ENCODE peak calls at places on chromosomes 5 and 9, in eight cellular contexts. G, F, C, X, D, Q, P and R are unnamed samples.

GRCh38 chr5:158433634-158434033 is 574.7 kb upstream of the CLINT1 start:
- DNase-seq in D (no peak), P (no peak), G (no peak), C (no peak), X (no peak), F (no peak), Q (no peak), R (no peak)

GRCh38 chr5:122420126-122420525 is 108.1 kb downstream of the SNCAIP start:
- DNase-seq in F (no peak), C (no peak), D (no peak), X (no peak), G (no peak), Q (no peak), P (no peak), R (no peak)

GRCh38 chr5:16574789-16575785 is 41.7 kb downstream of the RETREG1 start:
- DNase-seq in D (no peak), C (no peak), Q (peak; percentile 41), G (no peak), F (peak; percentile 57), X (no peak), P (peak; percentile 72), R (no peak)

GRCh38 chr9:137708590-137709284 is 89.9 kb downstream of the EHMT1 start:
- DNase-seq in P (no peak), X (no peak), G (no peak), F (no peak), Q (no peak), D (no peak), C (no peak), R (no peak)

GRCh38 chr9:23117621-23118020 is 671.0 kb downstream of the DMRTA1 start:
- DNase-seq in G (no peak), Q (no peak), C (no peak), X (no peak), F (peak; percentile 87), D (no peak), P (no peak), R (no peak)

GRCh38 chr9:136385015-136385414 is 11.5 kb upstream of the CARD9 start:
- DNase-seq in D (no peak), G (no peak), P (no peak), Q (no peak), X (peak; percentile 45), F (no peak), C (no peak), R (no peak)

GRCh38 chr9:20898885-20899554 is 132.4 kb downstream of the HACD4 start:
- DNase-seq in C (no peak), P (no peak), F (no peak), D (no peak), X (no peak), G (no peak), Q (no peak), R (no peak)

GRCh38 chr9:88593537-88594185 is 58.7 kb downstream of the NXNL2 start:
- DNase-seq in D (no peak), G (no peak), C (peak; percentile 71), Q (peak; percentile 59), P (no peak), X (peak; percentile 65), F (no peak), R (peak; percentile 66)

GRCh38 chr9:132551556-132551955 is 30.9 kb upstream of the BARHL1 start:
- DNase-seq in F (no peak), G (no peak), D (no peak), C (no peak), X (no peak), Q (no peak), P (no peak), R (no peak)

GRCh38 chr9:124077915-124078572 is 66.5 kb downstream of the LHX2 start:
- DNase-seq in P (no peak), Q (no peak), G (no peak), X (no peak), C (no peak), D (no peak), F (no peak), R (no peak)

GRCh38 chr9:91420471-91421021 is 3.1 kb downstream of the NFIL3 start:
- DNase-seq in F (no peak), P (no peak), C (no peak), X (no peak), Q (no peak), D (no peak), G (no peak), R (no peak)

GRCh38 chr9:92525306-92525705 is 10.5 kb downstream of the ECM2 start:
- DNase-seq in Q (no peak), X (no peak), G (no peak), P (no peak), C (no peak), D (no peak), F (no peak), R (no peak)

GRCh38 chr9:8332296-8332695 is 532.7 kb upstream of the DMAC1 start:
- DNase-seq in D (no peak), P (no peak), C (no peak), X (no peak), G (no peak), Q (no peak), F (no peak), R (no peak)

GRCh38 chr9:92350129-92350739 is 24.5 kb downstream of the CENPP start:
- DNase-seq in C (no peak), Q (no peak), P (no peak), F (peak; percentile 12), G (no peak), X (no peak), D (no peak), R (no peak)

GRCh38 chr5:28523887-28524637 is 1485.7 kb upstream of the CDH9 start:
- DNase-seq in F (peak; percentile 92), G (no peak), C (no peak), X (no peak), Q (no peak), D (no peak), P (no peak), R (no peak)

GRCh38 chr5:121969660-121970295 is 8.0 kb downstream of the SRFBP1 start:
- DNase-seq in P (no peak), Q (no peak), D (no peak), G (no peak), F (peak; percentile 18), C (no peak), X (no peak), R (no peak)

GRCh38 chr9:99931155-99931840 is 24.8 kb downstream of the STX17 start:
- DNase-seq in D (no peak), X (no peak), C (no peak), G (no peak), F (no peak), Q (no peak), P (no peak), R (no peak)